ENCODE peak calls at places on chromosome 22, in nine cellular contexts. A is A549; N is left colon; L is Daoy; V is pons; D is activated effector memory CD4-positive, alpha-beta T cell treated with anti-CD3 and anti-CD28 coated beads, Interleukin-2, amount 50 U/mL, for 16 hours; E is K562; U is left ventricle myocardium inferior; R is amniotic epithelial cell. B is an unnamed sample.
A peak's percentile ranks its signal among the peaks of the same experiment; 100 is the strongest.

GRCh38 chr22:37464181-37464580 is 22.0 kb downstream of the MFNG start:
- DNase-seq in A (no peak), N (no peak), L (peak; percentile 52), V (no peak), D (no peak), E (no peak), U (no peak), R (no peak), B (no peak)

GRCh38 chr22:49666146-49666809 is 161.4 kb downstream of the BRD1 start:
- DNase-seq in A (no peak), N (no peak), L (no peak), V (no peak), D (peak; percentile 45), E (no peak), U (no peak), R (no peak), B (no peak)

GRCh38 chr22:50548046-50548912 is 2.6 kb downstream of the KLHDC7B start:
- DNase-seq in A (no peak), N (no peak), L (no peak), V (no peak), D (peak; percentile 85), E (no peak), U (no peak), R (no peak), B (peak; percentile 45)

GRCh38 chr22:49170053-49170452 is 657.6 kb downstream of the BRD1 start:
- DNase-seq in A (no peak), N (no peak), L (no peak), V (no peak), D (no peak), E (no peak), U (no peak), R (no peak), B (peak; percentile 13)

GRCh38 chr22:31347251-31348008 is 1.3 kb upstream of the PATZ1 start:
- DNase-seq in A (peak; percentile 20), N (peak; percentile 62), L (peak; percentile 65), V (peak; percentile 67), D (peak; percentile 84), E (no peak), U (peak; percentile 68), R (peak; percentile 71), B (peak; percentile 73)

GRCh38 chr22:41619979-41620645 is 731 bp downstream of the DESI1 start:
- DNase-seq in A (no peak), N (peak; percentile 35), L (peak; percentile 41), V (no peak), D (peak; percentile 82), E (peak; percentile 46), U (peak; percentile 36), R (no peak), B (peak; percentile 43)

GRCh38 chr22:35749808-35750207 is 32.1 kb downstream of the APOL5 start:
- DNase-seq in A (no peak), N (no peak), L (peak; percentile 78), V (no peak), D (no peak), E (no peak), U (no peak), R (no peak), B (no peak)

GRCh38 chr22:42805016-42805997 is 51.8 kb downstream of the ARFGAP3 start:
- DNase-seq in A (no peak), N (no peak), L (no peak), V (peak; percentile 45), D (no peak), E (no peak), U (peak; percentile 46), R (no peak), B (peak; percentile 80)

GRCh38 chr22:38504731-38505594 is 1.1 kb downstream of the DDX17 start:
- DNase-seq in A (no peak), N (peak; percentile 63), L (peak; percentile 45), V (no peak), D (peak; percentile 84), E (peak; percentile 83), U (peak; percentile 56), R (peak; percentile 50), B (peak; percentile 69)

GRCh38 chr22:17121235-17122195 is at the start of gene TMEM121B:
- DNase-seq in A (no peak), N (peak; percentile 42), L (peak; percentile 84), V (peak; percentile 46), D (no peak), E (peak; percentile 41), U (peak; percentile 80), R (peak; percentile 37), B (peak; percentile 85)

GRCh38 chr22:39301926-39302325 is 17.5 kb downstream of the RPL3 start:
- DNase-seq in A (no peak), N (no peak), L (no peak), V (no peak), D (no peak), E (no peak), U (no peak), R (no peak), B (no peak)

GRCh38 chr22:48630444-48630777 is 1197.3 kb downstream of the BRD1 start:
- DNase-seq in A (no peak), N (no peak), L (no peak), V (no peak), D (no peak), E (no peak), U (no peak), R (no peak), B (no peak)

GRCh38 chr22:20203142-20204099 is 52.6 kb upstream of the CCDC188 start:
- DNase-seq in A (no peak), N (no peak), L (peak; percentile 62), V (no peak), D (no peak), E (peak; percentile 59), U (peak; percentile 41), R (no peak), B (peak; percentile 63)

GRCh38 chr22:23408321-23408720 is 171.8 kb downstream of the IGLL1 start:
- DNase-seq in A (no peak), N (no peak), L (no peak), V (no peak), D (no peak), E (no peak), U (no peak), R (no peak), B (no peak)

B was measured in body of pancreas.